ENCODE peak calls at places on chromosomes 16 and 17, in seven cellular contexts. One of them, this sample, is unnamed.

GRCh38 chr16:77971306-77972131 is 50.8 kb upstream of the CLEC3A start:
- DNase-seq in neuronal stem cell: peak; percentile 83
- DNase-seq in IMR-90: peak; percentile 75
- DNase-seq in H1: peak; percentile 82
- DNase-seq in trophoblast cell: peak; percentile 90
- DNase-seq in mesenchymal stem cell: peak; percentile 78
- DNase-seq in H9: peak; percentile 91
- DNase-seq in this sample: peak; percentile 86

GRCh38 chr16:11797957-11798299 is 870 bp upstream of the ZC3H7A start:
- DNase-seq in H1: no peak
- DNase-seq in neuronal stem cell: no peak
- DNase-seq in mesenchymal stem cell: no peak
- DNase-seq in H9: no peak
- DNase-seq in trophoblast cell: no peak
- DNase-seq in IMR-90: no peak
- DNase-seq in this sample: no peak

GRCh38 chr16:28537076-28537475 is 1.7 kb downstream of the NUPR1 start:
- DNase-seq in mesenchymal stem cell: no peak
- DNase-seq in trophoblast cell: no peak
- DNase-seq in H9: no peak
- DNase-seq in IMR-90: no peak
- DNase-seq in neuronal stem cell: no peak
- DNase-seq in H1: no peak
- DNase-seq in this sample: no peak

GRCh38 chr16:50154369-50154947 is 1.4 kb downstream of the TENT4B start:
- DNase-seq in H1: no peak
- DNase-seq in neuronal stem cell: no peak
- DNase-seq in trophoblast cell: no peak
- DNase-seq in H9: no peak
- DNase-seq in mesenchymal stem cell: no peak
- DNase-seq in IMR-90: no peak
- DNase-seq in this sample: peak; percentile 19

GRCh38 chr17:12089809-12090384 is 69.2 kb downstream of the MAP2K4 start:
- DNase-seq in H1: no peak
- DNase-seq in IMR-90: peak; percentile 83
- DNase-seq in mesenchymal stem cell: peak; percentile 66
- DNase-seq in neuronal stem cell: no peak
- DNase-seq in H9: no peak
- DNase-seq in trophoblast cell: peak; percentile 54
- DNase-seq in this sample: no peak

GRCh38 chr17:11935734-11936406 is 61.4 kb downstream of the ZNF18 start:
- DNase-seq in H1: peak; percentile 36
- DNase-seq in IMR-90: peak; percentile 33
- DNase-seq in trophoblast cell: peak; percentile 64
- DNase-seq in neuronal stem cell: peak; percentile 78
- DNase-seq in mesenchymal stem cell: no peak
- DNase-seq in H9: peak; percentile 78
- DNase-seq in this sample: peak; percentile 75

GRCh38 chr16:440627-441026 is 15.2 kb downstream of the RAB11FIP3 start:
- DNase-seq in trophoblast cell: no peak
- DNase-seq in H1: no peak
- DNase-seq in H9: no peak
- DNase-seq in IMR-90: no peak
- DNase-seq in mesenchymal stem cell: no peak
- DNase-seq in neuronal stem cell: no peak
- DNase-seq in this sample: no peak

GRCh38 chr17:22409160-22409751 is 716.9 kb downstream of the KCNJ18 start:
- DNase-seq in H1: no peak
- DNase-seq in H9: no peak
- DNase-seq in mesenchymal stem cell: no peak
- DNase-seq in trophoblast cell: no peak
- DNase-seq in neuronal stem cell: no peak
- DNase-seq in IMR-90: no peak
- DNase-seq in this sample: no peak

GRCh38 chr17:68352041-68352440 is 60.7 kb downstream of the ARSG start:
- DNase-seq in neuronal stem cell: no peak
- DNase-seq in H9: no peak
- DNase-seq in mesenchymal stem cell: no peak
- DNase-seq in IMR-90: no peak
- DNase-seq in H1: no peak
- DNase-seq in trophoblast cell: peak; percentile 84
- DNase-seq in this sample: no peak

GRCh38 chr17:38605230-38605851 is 411 bp downstream of the SRCIN1 start:
- DNase-seq in H9: peak; percentile 83
- DNase-seq in mesenchymal stem cell: no peak
- DNase-seq in H1: no peak
- DNase-seq in neuronal stem cell: peak; percentile 64
- DNase-seq in trophoblast cell: no peak
- DNase-seq in IMR-90: no peak
- DNase-seq in this sample: peak; percentile 81

GRCh38 chr16:9364721-9365693 is 273.6 kb downstream of the HAPSTR1 start:
- DNase-seq in trophoblast cell: no peak
- DNase-seq in IMR-90: no peak
- DNase-seq in H1: no peak
- DNase-seq in neuronal stem cell: no peak
- DNase-seq in H9: no peak
- DNase-seq in mesenchymal stem cell: no peak
- DNase-seq in this sample: no peak

GRCh38 chr16:50598256-50598894 is 50.2 kb downstream of the NKD1 start:
- DNase-seq in H9: no peak
- DNase-seq in trophoblast cell: no peak
- DNase-seq in IMR-90: no peak
- DNase-seq in mesenchymal stem cell: no peak
- DNase-seq in H1: no peak
- DNase-seq in neuronal stem cell: no peak
- DNase-seq in this sample: no peak

GRCh38 chr16:46884513-46885293 is 541 bp downstream of the GPT2 start:
- DNase-seq in trophoblast cell: peak; percentile 58
- DNase-seq in mesenchymal stem cell: peak; percentile 33
- DNase-seq in IMR-90: peak; percentile 20
- DNase-seq in H1: no peak
- DNase-seq in H9: no peak
- DNase-seq in neuronal stem cell: peak; percentile 37
- DNase-seq in this sample: peak; percentile 36

GRCh38 chr16:81575307-81575706 is 130.7 kb downstream of the CMIP start:
- DNase-seq in H1: no peak
- DNase-seq in neuronal stem cell: no peak
- DNase-seq in IMR-90: no peak
- DNase-seq in mesenchymal stem cell: no peak
- DNase-seq in trophoblast cell: no peak
- DNase-seq in H9: no peak
- DNase-seq in this sample: no peak

GRCh38 chr16:77897038-77897437 is 108.7 kb downstream of the VAT1L start:
- DNase-seq in mesenchymal stem cell: peak; percentile 78
- DNase-seq in trophoblast cell: no peak
- DNase-seq in H9: no peak
- DNase-seq in H1: no peak
- DNase-seq in IMR-90: peak; percentile 54
- DNase-seq in neuronal stem cell: no peak
- DNase-seq in this sample: no peak

GRCh38 chr17:74389094-74389753 is 21.9 kb downstream of the GPR142 start:
- DNase-seq in neuronal stem cell: no peak
- DNase-seq in IMR-90: no peak
- DNase-seq in H9: no peak
- DNase-seq in mesenchymal stem cell: no peak
- DNase-seq in H1: no peak
- DNase-seq in trophoblast cell: no peak
- DNase-seq in this sample: no peak

GRCh38 chr16:1614226-1615102 is 2.3 kb downstream of the CRAMP1 start:
- DNase-seq in mesenchymal stem cell: peak; percentile 62
- DNase-seq in H9: no peak
- DNase-seq in trophoblast cell: peak; percentile 57
- DNase-seq in H1: no peak
- DNase-seq in IMR-90: peak; percentile 30
- DNase-seq in neuronal stem cell: peak; percentile 18
- DNase-seq in this sample: peak; percentile 42

GRCh38 chr17:43608313-43608712 is 53.4 kb downstream of the MEOX1 start:
- DNase-seq in H9: no peak
- DNase-seq in H1: no peak
- DNase-seq in trophoblast cell: no peak
- DNase-seq in neuronal stem cell: no peak
- DNase-seq in IMR-90: peak; percentile 70
- DNase-seq in mesenchymal stem cell: peak; percentile 67
- DNase-seq in this sample: peak; percentile 55

GRCh38 chr17:63446981-63447687 is 1.0 kb upstream of the CYB561 start:
- DNase-seq in neuronal stem cell: no peak
- DNase-seq in mesenchymal stem cell: no peak
- DNase-seq in H1: no peak
- DNase-seq in IMR-90: no peak
- DNase-seq in H9: peak; percentile 83
- DNase-seq in trophoblast cell: no peak
- DNase-seq in this sample: peak; percentile 89

GRCh38 chr17:80449930-80450576 is 26.4 kb downstream of the NPTX1 start:
- DNase-seq in neuronal stem cell: no peak
- DNase-seq in trophoblast cell: no peak
- DNase-seq in H9: no peak
- DNase-seq in H1: no peak
- DNase-seq in IMR-90: peak; percentile 75
- DNase-seq in mesenchymal stem cell: peak; percentile 46
- DNase-seq in this sample: no peak

GRCh38 chr17:7336240-7337175 is at the start of gene ACAP1:
- DNase-seq in IMR-90: no peak
- DNase-seq in mesenchymal stem cell: no peak
- DNase-seq in H1: peak; percentile 44
- DNase-seq in neuronal stem cell: no peak
- DNase-seq in trophoblast cell: no peak
- DNase-seq in H9: peak; percentile 94
- DNase-seq in this sample: peak; percentile 61

GRCh38 chr17:6639651-6640535 is 618 bp downstream of the KIAA0753 start:
- DNase-seq in mesenchymal stem cell: peak; percentile 72
- DNase-seq in H9: peak; percentile 52
- DNase-seq in H1: no peak
- DNase-seq in neuronal stem cell: no peak
- DNase-seq in trophoblast cell: peak; percentile 61
- DNase-seq in IMR-90: peak; percentile 38
- DNase-seq in this sample: peak; percentile 68

GRCh38 chr17:60534613-60535157 is 8.6 kb upstream of the APPBP2 start:
- DNase-seq in H9: no peak
- DNase-seq in neuronal stem cell: no peak
- DNase-seq in mesenchymal stem cell: peak; percentile 16
- DNase-seq in IMR-90: no peak
- DNase-seq in H1: no peak
- DNase-seq in trophoblast cell: no peak
- DNase-seq in this sample: no peak

GRCh38 chr16:22370038-22370541 is 4.3 kb downstream of the CDR2 start:
- DNase-seq in H1: no peak
- DNase-seq in trophoblast cell: peak; percentile 63
- DNase-seq in IMR-90: peak; percentile 95
- DNase-seq in mesenchymal stem cell: peak; percentile 60
- DNase-seq in neuronal stem cell: no peak
- DNase-seq in H9: no peak
- DNase-seq in this sample: no peak

GRCh38 chr17:57735230-57735629 is 9.9 kb downstream of the CCDC182 start:
- DNase-seq in H1: no peak
- DNase-seq in mesenchymal stem cell: no peak
- DNase-seq in IMR-90: no peak
- DNase-seq in trophoblast cell: no peak
- DNase-seq in neuronal stem cell: no peak
- DNase-seq in H9: no peak
- DNase-seq in this sample: no peak
- H2AK5ac ChIP-seq in H1: no peak overlapping the region
- H2AK5ac ChIP-seq in mesenchymal stem cell: no peak overlapping the region
- H2AK5ac ChIP-seq in IMR-90: no peak overlapping the region
- H2AK5ac ChIP-seq in trophoblast cell: no peak overlapping the region
- H2AK5ac ChIP-seq in neuronal stem cell: no peak overlapping the region
- H2AK5ac ChIP-seq in H9: no peak overlapping the region
- H2AK5ac ChIP-seq in this sample: no peak overlapping the region

GRCh38 chr16:84947022-84947421 is 64.3 kb downstream of the ZDHHC7 start:
- DNase-seq in H9: no peak
- DNase-seq in neuronal stem cell: no peak
- DNase-seq in trophoblast cell: no peak
- DNase-seq in H1: no peak
- DNase-seq in IMR-90: no peak
- DNase-seq in mesenchymal stem cell: no peak
- DNase-seq in this sample: no peak

GRCh38 chr16:84950906-84951305 is 60.4 kb downstream of the ZDHHC7 start:
- DNase-seq in H1: no peak
- DNase-seq in trophoblast cell: peak; percentile 28
- DNase-seq in mesenchymal stem cell: no peak
- DNase-seq in H9: peak; percentile 60
- DNase-seq in IMR-90: no peak
- DNase-seq in neuronal stem cell: no peak
- DNase-seq in this sample: peak; percentile 62

GRCh38 chr16:84949776-84950436 is 61.4 kb downstream of the ZDHHC7 start:
- DNase-seq in mesenchymal stem cell: no peak
- DNase-seq in H9: no peak
- DNase-seq in trophoblast cell: no peak
- DNase-seq in IMR-90: no peak
- DNase-seq in neuronal stem cell: no peak
- DNase-seq in H1: no peak
- DNase-seq in this sample: no peak

GRCh38 chr16:84947996-84948854 is 63.1 kb downstream of the ZDHHC7 start:
- DNase-seq in neuronal stem cell: no peak
- DNase-seq in IMR-90: no peak
- DNase-seq in H9: no peak
- DNase-seq in trophoblast cell: no peak
- DNase-seq in H1: no peak
- DNase-seq in mesenchymal stem cell: no peak
- DNase-seq in this sample: no peak

GRCh38 chr16:84948855-84949610 is 62.3 kb downstream of the ZDHHC7 start:
- DNase-seq in H9: no peak
- DNase-seq in trophoblast cell: no peak
- DNase-seq in mesenchymal stem cell: no peak
- DNase-seq in neuronal stem cell: no peak
- DNase-seq in H1: no peak
- DNase-seq in IMR-90: no peak
- DNase-seq in this sample: no peak
- H3K23ac ChIP-seq in H9: no peak overlapping the region
- H3K23ac ChIP-seq in trophoblast cell: no peak overlapping the region
- H3K23ac ChIP-seq in mesenchymal stem cell: no peak overlapping the region
- H3K23ac ChIP-seq in neuronal stem cell: peak overlapping the region; percentile 45
- H3K23ac ChIP-seq in H1: no peak overlapping the region
- H3K23ac ChIP-seq in IMR-90: peak overlapping the region; percentile 24
- H3K23ac ChIP-seq in this sample: no peak overlapping the region

DNA sequence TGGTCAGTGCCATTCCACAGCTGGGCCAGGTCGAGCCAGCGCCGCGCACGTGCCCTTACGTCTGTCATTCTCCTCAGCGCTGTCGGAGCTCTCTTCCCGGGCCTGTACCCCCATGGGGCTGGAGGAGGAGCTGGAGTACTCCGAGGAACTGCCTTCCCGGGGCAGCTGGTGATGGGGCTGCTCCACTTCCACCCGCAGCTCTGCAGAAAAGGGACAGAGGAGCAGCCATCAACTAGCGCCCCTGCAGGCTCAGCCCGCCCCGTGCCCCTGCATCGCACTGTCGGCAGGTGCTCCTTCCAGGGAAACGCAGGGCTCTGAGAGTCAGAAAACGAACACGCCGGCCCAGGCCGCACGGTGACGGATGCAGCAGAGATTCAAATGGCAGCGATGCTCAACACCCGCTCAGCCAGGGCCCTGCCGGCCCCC is 20.9 kb downstream of the MAP1LC3B start:
- DNase-seq in H1: no peak
- DNase-seq in mesenchymal stem cell: no peak
- DNase-seq in trophoblast cell: no peak
- DNase-seq in neuronal stem cell: no peak
- DNase-seq in IMR-90: no peak
- DNase-seq in H9: no peak
- DNase-seq in this sample: no peak
- H2AK5ac ChIP-seq in H1: no peak overlapping the region
- H2AK5ac ChIP-seq in mesenchymal stem cell: no peak overlapping the region
- H2AK5ac ChIP-seq in trophoblast cell: no peak overlapping the region
- H2AK5ac ChIP-seq in neuronal stem cell: no peak overlapping the region
- H2AK5ac ChIP-seq in IMR-90: no peak overlapping the region
- H2AK5ac ChIP-seq in H9: no peak overlapping the region
- H2AK5ac ChIP-seq in this sample: no peak overlapping the region

GRCh38 chr17:1980665-1981250 is 44.4 kb downstream of the RTN4RL1 start:
- DNase-seq in H1: no peak
- DNase-seq in neuronal stem cell: no peak
- DNase-seq in H9: no peak
- DNase-seq in trophoblast cell: no peak
- DNase-seq in IMR-90: no peak
- DNase-seq in mesenchymal stem cell: no peak
- DNase-seq in this sample: no peak
- H3K23ac ChIP-seq in H1: no peak overlapping the region
- H3K23ac ChIP-seq in neuronal stem cell: no peak overlapping the region
- H3K23ac ChIP-seq in H9: no peak overlapping the region
- H3K23ac ChIP-seq in trophoblast cell: no peak overlapping the region
- H3K23ac ChIP-seq in IMR-90: no peak overlapping the region
- H3K23ac ChIP-seq in mesenchymal stem cell: no peak overlapping the region
- H3K23ac ChIP-seq in this sample: no peak overlapping the region

This sample was measured in mesendoderm.